ENCODE peak calls at places on chromosomes 12 and 14, in six cellular contexts. N is IMR-90, O is fibroblast of villous mesenchyme, C is psoas muscle, I is cardiac muscle cell, Y is fibroblast of lung. V is an unnamed sample.

GRCh38 chr12:99771659-99772058 is 124.1 kb downstream of the GARIN6 start:
- DNase-seq in N (no peak), O (no peak), C (no peak), I (no peak), Y (no peak), V (no peak)

GRCh38 chr12:11653215-11653753 is 3.8 kb downstream of the ETV6 start:
- DNase-seq in N (peak; percentile 43), O (no peak), C (no peak), I (no peak), Y (peak; percentile 23), V (no peak)

GRCh38 chr14:89955022-89955414 is 488 bp upstream of the EFCAB11 start:
- DNase-seq in N (no peak), O (no peak), C (no peak), I (no peak), Y (no peak), V (no peak)

GRCh38 chr12:123106640-123107359 is 44.1 kb downstream of the PITPNM2 start:
- DNase-seq in N (no peak), O (no peak), C (peak; percentile 41), I (no peak), Y (no peak), V (no peak)

GRCh38 chr12:46339051-46339450 is 33.5 kb downstream of the SLC38A2 start:
- DNase-seq in N (no peak), O (no peak), C (no peak), I (no peak), Y (no peak), V (no peak)

GRCh38 chr12:124952801-124953200 is 36.1 kb downstream of the DHX37 start:
- DNase-seq in N (no peak), O (no peak), C (no peak), I (no peak), Y (no peak), V (no peak)

GRCh38 chr12:119989619-119990381 is 764 bp downstream of the BICDL1 start:
- DNase-seq in N (peak; percentile 64), O (peak; percentile 75), C (peak; percentile 84), I (peak; percentile 94), Y (peak; percentile 65), V (peak; percentile 86)

GRCh38 chr12:34396006-34396860 is 373.9 kb downstream of the ALG10 start:
- DNase-seq in N (no peak), O (no peak), C (peak; percentile 4), I (no peak), Y (no peak), V (peak; percentile 18)

GRCh38 chr14:75201087-75201486 is 24.7 kb upstream of the TMED10 start:
- DNase-seq in N (no peak), O (peak; percentile 52), C (no peak), I (no peak), Y (no peak), V (no peak)

GRCh38 chr14:93960774-93961438 is 15.5 kb downstream of the ASB2 start:
- DNase-seq in N (no peak), O (no peak), C (no peak), I (no peak), Y (no peak), V (no peak)

GRCh38 chr12:124491310-124491709 is 76.1 kb downstream of the NCOR2 start:
- DNase-seq in N (no peak), O (no peak), C (no peak), I (no peak), Y (no peak), V (no peak)

GRCh38 chr14:55411426-55412389 is at the start of gene ATG14:
- DNase-seq in N (peak; percentile 76), O (peak; percentile 83), C (peak; percentile 87), I (peak; percentile 92), Y (peak; percentile 84), V (peak; percentile 91)

GRCh38 chr12:38508246-38508645 is 191.7 kb downstream of the ALG10B start:
- DNase-seq in N (no peak), O (no peak), C (no peak), I (no peak), Y (no peak), V (no peak)

GRCh38 chr14:97697772-97698171 is 900.6 kb downstream of the VRK1 start:
- DNase-seq in N (no peak), O (no peak), C (no peak), I (no peak), Y (no peak), V (no peak)

GRCh38 chr12:75480469-75480949 is at the start of gene GLIPR1:
- DNase-seq in N (peak; percentile 99), O (peak; percentile 98), C (peak; percentile 76), I (no peak), Y (peak; percentile 100), V (peak; percentile 80)

GRCh38 chr12:99043319-99043914 is 398.3 kb downstream of the APAF1 start:
- DNase-seq in N (peak; percentile 64), O (peak; percentile 61), C (peak; percentile 54), I (peak; percentile 74), Y (peak; percentile 71), V (peak; percentile 87)

GRCh38 chr14:21227981-21228380 is 41.3 kb downstream of the HNRNPC start:
- DNase-seq in N (no peak), O (no peak), C (no peak), I (no peak), Y (no peak), V (no peak)

GRCh38 chr14:37585971-37586759 is 8.9 kb downstream of the FOXA1 start:
- DNase-seq in N (no peak), O (no peak), C (no peak), I (no peak), Y (no peak), V (no peak)

GRCh38 chr12:106112094-106112822 is 26.5 kb downstream of the NUAK1 start:
- DNase-seq in N (peak; percentile 22), O (no peak), C (peak; percentile 39), I (no peak), Y (no peak), V (no peak)
- H3K4me3 ChIP-seq in N (no peak overlapping the region), O (no peak overlapping the region), C (no peak overlapping the region), I (no peak overlapping the region), Y (no peak overlapping the region), V (no peak overlapping the region)

DNA sequence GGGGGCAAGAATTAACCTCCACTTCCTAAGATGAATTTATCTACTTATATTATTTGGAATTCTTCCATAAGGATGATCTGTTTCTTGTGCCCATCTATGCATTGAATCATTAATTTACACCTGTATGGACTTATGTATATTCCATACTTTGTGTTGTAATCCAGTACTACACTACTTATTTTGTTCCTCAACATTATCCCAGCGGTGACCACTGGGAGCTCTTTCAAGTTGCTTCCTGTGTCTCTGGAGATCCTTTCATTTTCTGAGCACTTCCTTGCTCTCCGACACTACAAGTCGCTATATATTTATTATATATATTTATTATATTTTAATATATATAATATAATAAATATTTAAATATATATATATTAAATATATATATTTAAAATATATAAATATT is 54.9 kb upstream of the SCN8A start:
- DNase-seq in N (peak; percentile 19), O (no peak), C (no peak), I (no peak), Y (peak; percentile 16), V (no peak)
- TF ChIP-seq CTCF in N (peak; percentile 12), O (no peak), C (no peak), I (no peak), Y (peak; percentile 23), V (no peak)

GRCh38 chr12:49091056-49091835 is 3.4 kb downstream of the DHH start:
- DNase-seq in N (no peak), O (no peak), C (no peak), I (no peak), Y (no peak), V (no peak)

GRCh38 chr12:49093746-49094103 is 876 bp downstream of the DHH start:
- DNase-seq in N (no peak), O (no peak), C (no peak), I (peak; percentile 28), Y (no peak), V (no peak)

GRCh38 chr12:49091836-49092085 is 2.8 kb downstream of the DHH start:
- DNase-seq in N (peak; percentile 43), O (no peak), C (no peak), I (no peak), Y (peak; percentile 23), V (no peak)

GRCh38 chr12:49092816-49093406 is 1.7 kb downstream of the DHH start:
- DNase-seq in N (no peak), O (no peak), C (no peak), I (no peak), Y (no peak), V (no peak)

DNA sequence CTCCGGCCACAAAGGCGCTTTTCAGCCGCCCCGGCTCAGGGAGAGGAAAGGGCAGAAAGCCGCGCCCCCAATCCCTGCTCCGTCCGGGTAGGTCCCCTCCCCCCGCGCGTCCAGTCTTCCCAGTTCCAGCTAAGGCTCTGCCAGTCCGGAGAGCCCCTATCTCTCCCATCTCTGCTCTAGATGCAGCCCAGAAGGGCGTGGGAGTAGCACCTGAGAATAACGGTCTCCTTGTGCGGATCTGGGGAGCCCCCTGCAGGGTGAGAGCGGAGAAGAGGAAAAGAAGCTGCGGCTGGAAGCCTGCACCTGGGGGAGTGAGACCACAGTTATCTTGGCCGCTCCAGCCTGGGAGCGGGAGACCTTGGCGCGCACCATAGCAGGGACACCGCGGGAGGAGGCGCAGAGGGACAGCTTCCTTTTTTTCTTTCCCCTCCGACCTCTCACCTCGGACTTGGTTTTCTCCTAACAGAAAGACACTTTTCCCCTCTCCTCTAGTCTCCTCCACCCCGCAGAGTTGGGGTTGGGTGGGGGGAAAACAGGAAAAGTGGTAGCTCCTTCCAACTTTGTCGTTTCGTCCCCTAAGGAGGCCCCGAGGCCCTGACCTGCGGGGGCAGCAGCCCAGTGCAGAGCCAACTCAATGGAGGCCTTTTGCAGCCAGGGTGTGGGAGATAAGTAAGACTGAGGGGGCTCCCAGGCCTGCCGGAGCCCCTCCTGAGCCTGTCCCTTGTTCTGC is 2.4 kb downstream of the DHH start:
- DNase-seq in N (peak; percentile 30), O (peak; percentile 43), C (peak; percentile 43), I (peak; percentile 64), Y (no peak), V (no peak)
- H3K4me3 ChIP-seq in N (peak overlapping the region; percentile 12), O (peak overlapping the region; percentile 41), C (peak overlapping the region; percentile 46), I (peak overlapping the region; percentile 23), Y (peak overlapping the region; percentile 16), V (no peak overlapping the region)

DNA sequence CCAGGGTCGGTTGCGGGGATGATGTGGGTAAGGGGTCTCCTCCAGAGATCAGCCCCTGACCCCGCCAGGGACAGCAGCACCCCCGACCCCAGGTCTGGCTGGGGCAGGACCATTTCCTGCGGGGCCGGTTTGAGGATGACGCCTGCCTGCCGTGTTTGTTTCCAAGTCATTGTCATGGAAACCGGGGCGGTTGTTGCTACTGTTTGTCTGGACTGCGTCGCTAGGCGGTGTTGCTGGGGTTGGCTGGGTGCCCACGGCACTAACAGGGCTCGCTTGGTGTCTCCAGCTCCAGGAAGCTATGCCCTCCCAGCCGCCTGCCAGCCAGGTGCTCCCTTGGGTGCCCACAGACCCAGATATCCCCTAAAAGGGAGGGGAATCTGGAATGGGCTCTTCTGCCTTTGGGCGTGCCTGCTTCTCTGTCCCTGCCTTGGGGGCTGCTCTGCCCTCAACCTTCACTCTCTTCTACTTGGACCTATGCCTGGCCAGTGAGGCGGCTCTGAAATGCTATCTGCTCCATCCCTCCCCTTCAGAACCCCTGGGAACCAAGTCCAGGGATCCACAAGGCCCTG is 4.7 kb upstream of the CRIP1 start:
- DNase-seq in N (peak; percentile 95), O (peak; percentile 98), C (peak; percentile 93), I (no peak), Y (peak; percentile 96), V (peak; percentile 94)
- TF ChIP-seq CTCF in N (peak; percentile 17), O (no peak), C (no peak), I (peak; percentile 37), Y (peak; percentile 24), V (peak; percentile 18)

GRCh38 chr14:73277376-73277775 is 40.1 kb downstream of the PAPLN start:
- DNase-seq in N (no peak), O (no peak), C (no peak), I (no peak), Y (no peak), V (no peak)
- H3K4me3 ChIP-seq in N (no peak overlapping the region), O (no peak overlapping the region), C (no peak overlapping the region), I (no peak overlapping the region), Y (no peak overlapping the region), V (no peak overlapping the region)

V was measured in adrenal gland.